ENCODE peak calls at places on chromosomes 16 and 17, in seven cellular contexts. One of them, this sample, is unnamed.

GRCh38 chr17:57860414-57860999 is 10.7 kb upstream of the MRPS23 start:
- DNase-seq in brain microvascular endothelial cell: no peak
- DNase-seq in neural progenitor cell: no peak
- DNase-seq in GM12865: no peak
- DNase-seq in HCT116: no peak
- DNase-seq in foreskin fibroblast: no peak
- DNase-seq in Jurkat, Clone E6-1: no peak
- DNase-seq in this sample: no peak

GRCh38 chr16:67296422-67296821 is 17.1 kb downstream of the PLEKHG4 start:
- DNase-seq in HCT116: no peak
- DNase-seq in foreskin fibroblast: peak; percentile 85
- DNase-seq in Jurkat, Clone E6-1: no peak
- DNase-seq in neural progenitor cell: no peak
- DNase-seq in GM12865: no peak
- DNase-seq in brain microvascular endothelial cell: peak; percentile 57
- DNase-seq in this sample: peak; percentile 56

GRCh38 chr17:77394540-77395295 is 253.9 kb downstream of the SEC14L1 start:
- DNase-seq in HCT116: peak; percentile 19
- DNase-seq in neural progenitor cell: peak; percentile 70
- DNase-seq in GM12865: no peak
- DNase-seq in Jurkat, Clone E6-1: no peak
- DNase-seq in brain microvascular endothelial cell: no peak
- DNase-seq in foreskin fibroblast: peak; percentile 47
- DNase-seq in this sample: peak; percentile 78

GRCh38 chr17:12765544-12765943 is 23.8 kb upstream of the ARHGAP44 start:
- DNase-seq in brain microvascular endothelial cell: peak; percentile 94
- DNase-seq in foreskin fibroblast: peak; percentile 71
- DNase-seq in GM12865: no peak
- DNase-seq in neural progenitor cell: no peak
- DNase-seq in Jurkat, Clone E6-1: no peak
- DNase-seq in HCT116: no peak
- DNase-seq in this sample: no peak

GRCh38 chr16:24773771-24774427 is 44.4 kb downstream of the TNRC6A start:
- DNase-seq in Jurkat, Clone E6-1: no peak
- DNase-seq in neural progenitor cell: no peak
- DNase-seq in GM12865: no peak
- DNase-seq in HCT116: no peak
- DNase-seq in brain microvascular endothelial cell: no peak
- DNase-seq in foreskin fibroblast: no peak
- DNase-seq in this sample: no peak

GRCh38 chr17:52143536-52143935 is 15.0 kb downstream of the CA10 start:
- DNase-seq in Jurkat, Clone E6-1: no peak
- DNase-seq in brain microvascular endothelial cell: no peak
- DNase-seq in neural progenitor cell: peak; percentile 85
- DNase-seq in HCT116: no peak
- DNase-seq in GM12865: no peak
- DNase-seq in foreskin fibroblast: no peak
- DNase-seq in this sample: no peak

GRCh38 chr16:47037396-47037745 is 63.9 kb upstream of the DNAJA2 start:
- DNase-seq in Jurkat, Clone E6-1: peak; percentile 42
- DNase-seq in GM12865: peak; percentile 52
- DNase-seq in brain microvascular endothelial cell: no peak
- DNase-seq in foreskin fibroblast: no peak
- DNase-seq in neural progenitor cell: peak; percentile 48
- DNase-seq in HCT116: no peak
- DNase-seq in this sample: no peak

GRCh38 chr16:4850211-4850610 is 2.9 kb downstream of the UBN1 start:
- DNase-seq in GM12865: no peak
- DNase-seq in neural progenitor cell: no peak
- DNase-seq in Jurkat, Clone E6-1: no peak
- DNase-seq in HCT116: no peak
- DNase-seq in brain microvascular endothelial cell: no peak
- DNase-seq in foreskin fibroblast: peak; percentile 43
- DNase-seq in this sample: no peak

GRCh38 chr17:144936-145670 is 7.7 kb downstream of the SCGB1C2 start:
- DNase-seq in brain microvascular endothelial cell: no peak
- DNase-seq in GM12865: no peak
- DNase-seq in neural progenitor cell: no peak
- DNase-seq in HCT116: no peak
- DNase-seq in foreskin fibroblast: no peak
- DNase-seq in Jurkat, Clone E6-1: no peak
- DNase-seq in this sample: peak; percentile 36

GRCh38 chr17:17724307-17724921 is 43.2 kb downstream of the RAI1 start:
- DNase-seq in neural progenitor cell: peak; percentile 90
- DNase-seq in foreskin fibroblast: peak; percentile 60
- DNase-seq in HCT116: no peak
- DNase-seq in GM12865: peak; percentile 59
- DNase-seq in Jurkat, Clone E6-1: no peak
- DNase-seq in brain microvascular endothelial cell: no peak
- DNase-seq in this sample: peak; percentile 71

GRCh38 chr17:40038882-40039513 is 15.2 kb downstream of the MED24 start:
- DNase-seq in neural progenitor cell: peak; percentile 67
- DNase-seq in HCT116: peak; percentile 37
- DNase-seq in brain microvascular endothelial cell: peak; percentile 87
- DNase-seq in GM12865: no peak
- DNase-seq in foreskin fibroblast: peak; percentile 91
- DNase-seq in Jurkat, Clone E6-1: no peak
- DNase-seq in this sample: peak; percentile 62

GRCh38 chr16:54655171-54655590 is 275.5 kb upstream of the IRX5 start:
- DNase-seq in foreskin fibroblast: no peak
- DNase-seq in Jurkat, Clone E6-1: no peak
- DNase-seq in GM12865: no peak
- DNase-seq in HCT116: no peak
- DNase-seq in neural progenitor cell: peak; percentile 57
- DNase-seq in brain microvascular endothelial cell: no peak
- DNase-seq in this sample: no peak

GRCh38 chr17:81644976-81645952 is 8.3 kb downstream of the TSPAN10 start:
- DNase-seq in neural progenitor cell: no peak
- DNase-seq in GM12865: no peak
- DNase-seq in HCT116: no peak
- DNase-seq in brain microvascular endothelial cell: no peak
- DNase-seq in foreskin fibroblast: no peak
- DNase-seq in Jurkat, Clone E6-1: no peak
- DNase-seq in this sample: no peak

GRCh38 chr17:77470800-77471733 is 330.3 kb downstream of the SEC14L1 start:
- DNase-seq in neural progenitor cell: peak; percentile 66
- DNase-seq in foreskin fibroblast: peak; percentile 49
- DNase-seq in HCT116: peak; percentile 28
- DNase-seq in brain microvascular endothelial cell: peak; percentile 47
- DNase-seq in Jurkat, Clone E6-1: no peak
- DNase-seq in GM12865: no peak
- DNase-seq in this sample: peak; percentile 87

GRCh38 chr16:19874816-19875546 is 9.7 kb downstream of the GPRC5B start:
- DNase-seq in brain microvascular endothelial cell: no peak
- DNase-seq in foreskin fibroblast: no peak
- DNase-seq in GM12865: no peak
- DNase-seq in HCT116: no peak
- DNase-seq in Jurkat, Clone E6-1: no peak
- DNase-seq in neural progenitor cell: no peak
- DNase-seq in this sample: no peak

DNA sequence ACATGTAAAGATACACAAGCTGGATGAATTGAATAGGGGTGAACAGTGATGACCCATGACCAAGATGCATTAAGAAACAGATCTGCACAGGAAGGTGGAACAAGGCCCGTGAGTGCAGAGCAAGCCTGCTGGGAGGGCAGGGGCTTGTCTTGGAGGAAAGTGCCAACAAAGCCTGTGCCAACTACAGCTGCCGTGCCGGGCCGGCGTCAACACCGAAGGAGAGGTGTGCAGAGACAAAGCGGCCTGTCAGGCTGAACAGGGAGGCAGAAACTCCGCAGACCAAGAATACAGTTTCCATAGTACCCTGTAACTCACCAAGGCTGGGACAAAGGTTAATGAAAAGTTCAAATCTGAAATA is 46.7 kb downstream of the ANKRD11 start:
- DNase-seq in Jurkat, Clone E6-1: no peak
- DNase-seq in brain microvascular endothelial cell: no peak
- DNase-seq in HCT116: no peak
- DNase-seq in neural progenitor cell: no peak
- DNase-seq in foreskin fibroblast: no peak
- DNase-seq in GM12865: no peak
- DNase-seq in this sample: no peak
- H3K4me3 ChIP-seq in Jurkat, Clone E6-1: no peak overlapping the region
- H3K4me3 ChIP-seq in brain microvascular endothelial cell: no peak overlapping the region
- H3K4me3 ChIP-seq in HCT116: no peak overlapping the region
- H3K4me3 ChIP-seq in neural progenitor cell: no peak overlapping the region
- H3K4me3 ChIP-seq in foreskin fibroblast: no peak overlapping the region
- H3K4me3 ChIP-seq in GM12865: no peak overlapping the region
- H3K4me3 ChIP-seq in this sample: no peak overlapping the region

DNA sequence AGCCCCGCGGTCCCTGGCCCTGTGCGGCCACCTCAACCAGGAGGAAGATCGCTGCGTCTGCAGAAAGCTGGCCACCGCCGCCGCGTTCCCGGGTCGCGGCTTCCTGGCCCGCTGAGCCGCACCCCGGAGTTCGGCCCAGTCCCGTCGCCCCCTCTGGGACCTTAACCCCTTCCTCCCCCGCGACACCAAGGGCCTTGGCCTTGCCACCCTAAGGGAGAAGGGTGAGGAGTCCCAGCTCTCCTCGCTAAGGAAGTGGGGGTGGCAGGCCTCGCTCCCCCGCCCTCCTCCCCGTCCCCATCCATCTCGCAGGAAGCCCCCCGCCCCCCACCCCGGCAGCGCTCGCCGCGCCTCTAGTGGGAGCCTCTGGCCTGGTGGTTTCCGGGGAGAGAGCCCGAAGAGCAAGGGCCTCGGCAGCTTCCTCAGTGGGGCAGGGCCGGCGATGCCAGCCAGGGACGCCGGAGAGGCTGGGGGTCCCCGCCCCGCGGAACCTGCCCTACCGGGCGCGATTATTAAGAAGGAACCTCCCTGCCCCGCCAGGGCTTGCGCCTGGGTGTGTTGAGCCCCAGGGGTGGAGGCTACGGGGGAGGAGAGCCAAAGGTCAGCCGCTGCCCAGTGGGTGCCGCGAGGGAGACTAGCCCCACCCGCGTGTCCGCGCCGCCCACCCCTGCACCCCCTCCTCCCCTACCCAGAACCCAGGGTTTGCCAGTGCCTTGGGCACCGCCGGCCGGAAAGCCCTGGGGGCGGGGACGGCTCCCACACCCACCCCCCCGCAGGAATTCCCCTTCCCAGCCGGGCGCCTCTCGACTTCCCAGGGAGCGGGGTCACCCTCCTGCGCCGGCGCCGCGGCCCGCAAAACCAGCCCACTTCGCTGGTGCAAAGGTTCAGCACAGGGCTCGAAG is 6.8 kb downstream of the CBX4 start:
- DNase-seq in foreskin fibroblast: no peak
- DNase-seq in Jurkat, Clone E6-1: no peak
- DNase-seq in neural progenitor cell: peak; percentile 80
- DNase-seq in brain microvascular endothelial cell: no peak
- DNase-seq in GM12865: no peak
- DNase-seq in HCT116: no peak
- DNase-seq in this sample: no peak
- H3K4me3 ChIP-seq in foreskin fibroblast: no peak overlapping the region
- H3K4me3 ChIP-seq in Jurkat, Clone E6-1: no peak overlapping the region
- H3K4me3 ChIP-seq in neural progenitor cell: peak overlapping the region; percentile 42
- H3K4me3 ChIP-seq in brain microvascular endothelial cell: peak overlapping the region; percentile 30
- H3K4me3 ChIP-seq in GM12865: no peak overlapping the region
- H3K4me3 ChIP-seq in HCT116: peak overlapping the region; percentile 8
- H3K4me3 ChIP-seq in this sample: no peak overlapping the region

DNA sequence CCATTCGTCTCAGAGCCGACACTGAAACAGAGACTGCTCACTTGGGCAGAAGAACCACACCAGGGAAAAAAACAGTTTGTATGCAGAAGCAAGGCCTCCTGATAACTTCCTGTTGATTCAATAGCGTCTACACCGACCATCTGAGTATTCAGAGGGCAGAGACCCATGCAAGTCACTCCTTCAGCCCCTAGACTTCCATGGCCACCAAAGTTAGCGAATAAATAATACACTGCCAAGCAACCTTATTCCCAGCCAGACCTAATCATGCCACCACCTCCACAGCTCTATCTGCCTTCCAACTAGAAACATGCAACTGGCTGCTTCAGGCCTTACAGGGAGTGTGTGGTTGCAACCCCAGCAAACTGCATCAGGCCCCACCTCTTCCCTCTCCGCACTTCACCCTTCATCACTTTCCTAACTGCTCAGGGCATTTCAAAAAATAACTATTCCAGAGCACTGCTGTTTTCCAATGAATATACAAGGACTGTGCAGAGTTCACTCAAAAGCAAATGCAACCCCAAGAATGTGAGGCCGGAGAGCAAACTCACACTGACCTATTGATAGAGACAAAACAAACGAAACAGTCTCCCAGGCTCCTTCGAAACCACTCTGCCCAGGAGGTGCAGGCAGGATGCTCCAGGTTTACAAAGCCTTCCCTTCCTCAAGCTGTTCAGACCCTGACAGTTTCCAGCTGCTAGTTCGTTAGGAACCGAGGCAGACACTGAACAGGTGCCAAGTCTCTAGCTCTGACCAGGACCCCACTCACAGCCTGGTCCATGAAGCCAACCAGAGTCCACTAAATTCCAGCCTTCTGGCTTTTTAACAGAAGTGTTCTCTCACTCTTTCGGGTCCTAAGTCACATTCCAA is 3.6 kb downstream of the USP7 start:
- DNase-seq in HCT116: no peak
- DNase-seq in brain microvascular endothelial cell: no peak
- DNase-seq in GM12865: peak; percentile 70
- DNase-seq in foreskin fibroblast: peak; percentile 40
- DNase-seq in Jurkat, Clone E6-1: no peak
- DNase-seq in neural progenitor cell: peak; percentile 50
- DNase-seq in this sample: no peak
- H3K4me3 ChIP-seq in HCT116: no peak overlapping the region
- H3K4me3 ChIP-seq in brain microvascular endothelial cell: peak overlapping the region; percentile 20
- H3K4me3 ChIP-seq in GM12865: peak overlapping the region; percentile 77
- H3K4me3 ChIP-seq in foreskin fibroblast: no peak overlapping the region
- H3K4me3 ChIP-seq in Jurkat, Clone E6-1: peak overlapping the region; percentile 95
- H3K4me3 ChIP-seq in neural progenitor cell: peak overlapping the region; percentile 13
- H3K4me3 ChIP-seq in this sample: no peak overlapping the region

GRCh38 chr17:48598727-48599126 is 5.1 kb upstream of the HOXB5 start:
- DNase-seq in Jurkat, Clone E6-1: no peak
- DNase-seq in HCT116: no peak
- DNase-seq in GM12865: no peak
- DNase-seq in brain microvascular endothelial cell: no peak
- DNase-seq in neural progenitor cell: no peak
- DNase-seq in foreskin fibroblast: no peak
- DNase-seq in this sample: no peak

GRCh38 chr17:48596000-48596734 is 2.6 kb upstream of the HOXB5 start:
- DNase-seq in Jurkat, Clone E6-1: no peak
- DNase-seq in foreskin fibroblast: no peak
- DNase-seq in neural progenitor cell: no peak
- DNase-seq in HCT116: no peak
- DNase-seq in brain microvascular endothelial cell: no peak
- DNase-seq in GM12865: no peak
- DNase-seq in this sample: no peak

GRCh38 chr17:48597775-48598631 is 4.4 kb upstream of the HOXB5 start:
- DNase-seq in HCT116: no peak
- DNase-seq in foreskin fibroblast: no peak
- DNase-seq in brain microvascular endothelial cell: no peak
- DNase-seq in Jurkat, Clone E6-1: no peak
- DNase-seq in neural progenitor cell: peak; percentile 50
- DNase-seq in GM12865: peak; percentile 34
- DNase-seq in this sample: peak; percentile 75

GRCh38 chr17:48596735-48597491 is 3.3 kb upstream of the HOXB5 start:
- DNase-seq in brain microvascular endothelial cell: no peak
- DNase-seq in Jurkat, Clone E6-1: no peak
- DNase-seq in GM12865: no peak
- DNase-seq in neural progenitor cell: no peak
- DNase-seq in HCT116: no peak
- DNase-seq in foreskin fibroblast: no peak
- DNase-seq in this sample: no peak

DNA sequence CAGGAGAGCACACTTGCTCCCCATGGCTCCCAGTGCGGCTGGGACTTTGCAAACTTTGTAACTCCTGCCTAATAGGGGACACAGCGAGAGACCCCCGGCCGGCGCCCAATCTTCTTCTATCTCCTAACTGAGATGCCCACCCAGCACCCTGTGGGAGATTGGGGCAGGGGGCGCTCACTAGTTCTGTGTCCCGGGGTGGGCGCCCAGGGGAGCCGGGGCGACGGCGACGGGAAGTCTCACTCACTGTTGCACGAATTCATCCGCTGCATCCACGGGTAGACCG is 3.9 kb upstream of the HOXB5 start:
- DNase-seq in neural progenitor cell: no peak
- DNase-seq in Jurkat, Clone E6-1: no peak
- DNase-seq in foreskin fibroblast: no peak
- DNase-seq in brain microvascular endothelial cell: no peak
- DNase-seq in GM12865: no peak
- DNase-seq in HCT116: no peak
- DNase-seq in this sample: no peak
- H3K4me3 ChIP-seq in neural progenitor cell: no peak overlapping the region
- H3K4me3 ChIP-seq in Jurkat, Clone E6-1: no peak overlapping the region
- H3K4me3 ChIP-seq in foreskin fibroblast: no peak overlapping the region
- H3K4me3 ChIP-seq in brain microvascular endothelial cell: peak overlapping the region; percentile 51
- H3K4me3 ChIP-seq in GM12865: no peak overlapping the region
- H3K4me3 ChIP-seq in HCT116: no peak overlapping the region
- H3K4me3 ChIP-seq in this sample: peak overlapping the region; percentile 48

This sample was measured in SJSA1.